ENCODE peak calls at places on chromosome 22, in seven cellular contexts. I is activated CD4-positive, CD25-positive, alpha-beta regulatory T cell; D is NCI-H1417; G is esophagus squamous epithelium; U is activated T-cell treated with anti-CD3 and anti-CD28 coated beads, Interleukin-2, amount 50 U/mL, for 4 hours; J is choroid plexus epithelial cell; Z is stimulated activated CD4-positive, alpha-beta T cell treated with anti-CD3 and anti-CD28 coated beads, Interleukin-2, amount 100 ng/mL, for 48 hours. P is an unnamed sample.

GRCh38 chr22:31103899-31104694 is 3.3 kb downstream of the SELENOM start:
- DNase-seq in J (no peak), Z (no peak), U (no peak), G (no peak), D (no peak), I (no peak), P (no peak)

GRCh38 chr22:46536559-46537220 is 730 bp downstream of the CELSR1 start:
- DNase-seq in J (no peak), U (no peak), G (no peak), Z (no peak), D (no peak), I (no peak), P (no peak)

GRCh38 chr22:50105529-50106100 is 15.8 kb downstream of the MOV10L1 start:
- DNase-seq in J (peak; percentile 79), D (no peak), G (no peak), U (no peak), Z (no peak), I (no peak), P (peak; percentile 36)

GRCh38 chr22:23849009-23850006 is 8.4 kb upstream of the SLC2A11 start:
- DNase-seq in I (peak; percentile 73), J (peak; percentile 65), Z (peak; percentile 94), D (peak; percentile 64), G (no peak), U (peak; percentile 88), P (peak; percentile 71)

GRCh38 chr22:37778370-37779009 is 29.2 kb upstream of the GCAT start:
- DNase-seq in I (no peak), J (no peak), Z (no peak), G (no peak), D (no peak), U (no peak), P (no peak)

GRCh38 chr22:17949926-17950473 is 74.4 kb downstream of the MICAL3 start:
- DNase-seq in U (no peak), G (no peak), D (no peak), Z (no peak), J (no peak), I (no peak), P (no peak)

GRCh38 chr22:49856766-49857618 is 3.3 kb downstream of the ZBED4 start:
- DNase-seq in G (no peak), J (no peak), U (no peak), Z (no peak), I (no peak), D (no peak), P (no peak)

GRCh38 chr22:47571616-47572015 is 809.2 kb downstream of the TBC1D22A start:
- DNase-seq in U (no peak), I (no peak), J (no peak), G (no peak), Z (no peak), D (no peak), P (no peak)

GRCh38 chr22:19708323-19709011 is 5.8 kb upstream of the SEPTIN5 start:
- DNase-seq in U (no peak), D (no peak), I (no peak), Z (no peak), J (no peak), G (no peak), P (no peak)

GRCh38 chr22:45491841-45492240 is 10.8 kb upstream of the FBLN1 start:
- DNase-seq in Z (no peak), I (no peak), J (no peak), U (no peak), D (no peak), G (no peak), P (no peak)

GRCh38 chr22:35275580-35275979 is 18.3 kb downstream of the HMGXB4 start:
- DNase-seq in Z (no peak), U (no peak), D (no peak), I (no peak), G (no peak), J (peak; percentile 17), P (peak; percentile 4)

GRCh38 chr22:26323013-26323412 is 106.0 kb upstream of the ASPHD2 start:
- DNase-seq in U (no peak), D (no peak), G (no peak), I (no peak), J (no peak), Z (no peak), P (no peak)

GRCh38 chr22:31650391-31650790 is 11.6 kb downstream of the PISD start:
- DNase-seq in U (no peak), J (peak; percentile 95), Z (no peak), D (no peak), I (no peak), G (no peak), P (no peak)

GRCh38 chr22:46031561-46031960 is 54.6 kb upstream of the WNT7B start:
- DNase-seq in J (no peak), G (no peak), U (no peak), I (no peak), D (no peak), Z (no peak), P (no peak)

GRCh38 chr22:19962246-19962908 is 20.8 kb upstream of the TXNRD2 start:
- DNase-seq in J (peak; percentile 87), Z (peak; percentile 61), I (no peak), U (peak; percentile 50), D (peak; percentile 70), G (no peak), P (peak; percentile 71)

GRCh38 chr22:44392446-44392921 is 79.7 kb upstream of the SHISAL1 start:
- DNase-seq in Z (no peak), I (no peak), U (no peak), J (no peak), G (no peak), D (no peak), P (peak; percentile 35)

GRCh38 chr22:49479566-49479965 is 348.1 kb downstream of the BRD1 start:
- DNase-seq in G (no peak), D (no peak), Z (no peak), U (no peak), I (no peak), J (no peak), P (no peak)

GRCh38 chr22:43544282-43544673 is 132.5 kb downstream of the MPPED1 start:
- DNase-seq in I (no peak), Z (no peak), U (no peak), D (no peak), J (no peak), G (no peak), P (no peak)

GRCh38 chr22:24553597-24554315 is 1.2 kb downstream of the GUCD1 start:
- DNase-seq in U (no peak), J (peak; percentile 41), D (peak; percentile 13), Z (no peak), G (no peak), I (no peak), P (peak; percentile 8)

GRCh38 chr22:28146401-28147304 is 227.6 kb upstream of the PITPNB start:
- DNase-seq in G (no peak), Z (no peak), U (no peak), J (peak; percentile 57), I (no peak), D (no peak), P (no peak)

GRCh38 chr22:46953968-46954755 is 191.7 kb downstream of the TBC1D22A start:
- DNase-seq in Z (no peak), I (no peak), D (no peak), J (no peak), U (no peak), G (no peak), P (no peak)

GRCh38 chr22:26588749-26589366 is 1.1 kb downstream of the TPST2 start:
- DNase-seq in J (no peak), D (no peak), G (no peak), Z (no peak), U (no peak), I (no peak), P (no peak)

GRCh38 chr22:32076726-32077550 is 33.9 kb downstream of the SLC5A1 start:
- DNase-seq in G (no peak), D (no peak), U (no peak), Z (no peak), I (no peak), J (no peak), P (no peak)

GRCh38 chr22:33325232-33326004 is 267.2 kb upstream of the SYN3 start:
- DNase-seq in Z (no peak), I (no peak), U (no peak), D (peak; percentile 10), G (no peak), J (peak; percentile 32), P (no peak)

GRCh38 chr22:30861688-30862552 is 106.7 kb downstream of the MORC2 start:
- DNase-seq in J (no peak), I (no peak), G (no peak), Z (no peak), D (no peak), U (no peak), P (no peak)

GRCh38 chr22:40107244-40107643 is 70.5 kb upstream of the TNRC6B start:
- DNase-seq in I (no peak), G (no peak), U (no peak), Z (no peak), J (peak; percentile 22), D (no peak), P (peak; percentile 14)

GRCh38 chr22:19086944-19087343 is 35.3 kb downstream of the DGCR2 start:
- DNase-seq in Z (no peak), U (no peak), D (no peak), G (no peak), I (no peak), J (peak; percentile 64), P (no peak)

GRCh38 chr22:39220897-39221850 is 23.6 kb downstream of the PDGFB start:
- DNase-seq in I (no peak), J (no peak), U (no peak), G (no peak), D (no peak), Z (no peak), P (peak; percentile 35)

GRCh38 chr22:34878996-34879395 is 187.0 kb upstream of the ISX start:
- DNase-seq in I (no peak), J (no peak), D (no peak), G (no peak), U (no peak), Z (no peak), P (no peak)

GRCh38 chr22:25368271-25368670 is 148.8 kb downstream of the CRYBB2 start:
- DNase-seq in I (no peak), D (no peak), Z (no peak), J (peak; percentile 58), U (no peak), G (no peak), P (peak; percentile 58)

GRCh38 chr22:42966389-42966998 is 48.5 kb downstream of the PACSIN2 start:
- DNase-seq in I (no peak), D (no peak), J (no peak), G (no peak), U (no peak), Z (no peak), P (no peak)

GRCh38 chr22:49827853-49828598 is at the start of gene BRD1:
- DNase-seq in J (peak; percentile 68), U (peak; percentile 52), I (peak; percentile 29), D (peak; percentile 46), Z (peak; percentile 48), G (no peak), P (peak; percentile 24)

GRCh38 chr22:49300951-49301397 is 526.7 kb downstream of the BRD1 start:
- DNase-seq in U (no peak), J (no peak), G (no peak), I (no peak), Z (no peak), D (no peak), P (no peak)

P was measured in RWPE1.